ENCODE peak calls at places on chromosomes 11 and 22, in six cellular contexts. One of them, this sample, is unnamed.

GRCh38 chr11:36540998-36541397 is 26.8 kb upstream of the RAG1 start:
- DNase-seq in bronchial epithelial cell: peak; percentile 66
- DNase-seq in K562: peak; percentile 25
- DNase-seq in AG09309: peak; percentile 2
- DNase-seq in fibroblast of mammary gland: peak; percentile 73
- DNase-seq in HCT116: peak; percentile 38
- DNase-seq in this sample: peak; percentile 51

GRCh38 chr11:118415739-118416068 is 14.3 kb downstream of the ATP5MG start:
- DNase-seq in AG09309: peak; percentile 95
- DNase-seq in HCT116: peak; percentile 33
- DNase-seq in fibroblast of mammary gland: peak; percentile 94
- DNase-seq in K562: peak; percentile 88
- DNase-seq in bronchial epithelial cell: peak; percentile 75
- DNase-seq in this sample: no peak

GRCh38 chr22:27213291-27213690 is 555.9 kb downstream of the MIAT start:
- DNase-seq in fibroblast of mammary gland: no peak
- DNase-seq in HCT116: no peak
- DNase-seq in K562: no peak
- DNase-seq in bronchial epithelial cell: no peak
- DNase-seq in AG09309: no peak
- DNase-seq in this sample: no peak

GRCh38 chr11:83639995-83640758 is 354.0 kb upstream of the CCDC90B start:
- DNase-seq in K562: no peak
- DNase-seq in bronchial epithelial cell: no peak
- DNase-seq in AG09309: no peak
- DNase-seq in fibroblast of mammary gland: no peak
- DNase-seq in HCT116: no peak
- DNase-seq in this sample: no peak

GRCh38 chr22:35894937-35895708 is 133.5 kb downstream of the RBFOX2 start:
- DNase-seq in HCT116: no peak
- DNase-seq in K562: no peak
- DNase-seq in AG09309: peak; percentile 88
- DNase-seq in fibroblast of mammary gland: peak; percentile 79
- DNase-seq in bronchial epithelial cell: peak; percentile 97
- DNase-seq in this sample: no peak

GRCh38 chr11:112759418-112759817 is 201.8 kb upstream of the NCAM1 start:
- DNase-seq in AG09309: no peak
- DNase-seq in K562: no peak
- DNase-seq in HCT116: no peak
- DNase-seq in bronchial epithelial cell: no peak
- DNase-seq in fibroblast of mammary gland: no peak
- DNase-seq in this sample: no peak

GRCh38 chr11:69887841-69888670 is 68.8 kb upstream of the FGF3 start:
- DNase-seq in fibroblast of mammary gland: no peak
- DNase-seq in AG09309: no peak
- DNase-seq in HCT116: no peak
- DNase-seq in K562: no peak
- DNase-seq in bronchial epithelial cell: no peak
- DNase-seq in this sample: no peak

GRCh38 chr11:105282658-105283057 is 143.1 kb upstream of the CARD18 start:
- DNase-seq in HCT116: no peak
- DNase-seq in K562: no peak
- DNase-seq in AG09309: no peak
- DNase-seq in fibroblast of mammary gland: peak; percentile 33
- DNase-seq in bronchial epithelial cell: no peak
- DNase-seq in this sample: no peak

GRCh38 chr11:87851234-87851633 is 324.0 kb downstream of the RAB38 start:
- DNase-seq in bronchial epithelial cell: peak; percentile 85
- DNase-seq in HCT116: no peak
- DNase-seq in K562: no peak
- DNase-seq in AG09309: peak; percentile 8
- DNase-seq in fibroblast of mammary gland: peak; percentile 11
- DNase-seq in this sample: no peak

GRCh38 chr22:29216873-29217666 is 11.4 kb downstream of the EMID1 start:
- DNase-seq in AG09309: peak; percentile 42
- DNase-seq in K562: no peak
- DNase-seq in HCT116: no peak
- DNase-seq in fibroblast of mammary gland: no peak
- DNase-seq in bronchial epithelial cell: peak; percentile 29
- DNase-seq in this sample: no peak

DNA sequence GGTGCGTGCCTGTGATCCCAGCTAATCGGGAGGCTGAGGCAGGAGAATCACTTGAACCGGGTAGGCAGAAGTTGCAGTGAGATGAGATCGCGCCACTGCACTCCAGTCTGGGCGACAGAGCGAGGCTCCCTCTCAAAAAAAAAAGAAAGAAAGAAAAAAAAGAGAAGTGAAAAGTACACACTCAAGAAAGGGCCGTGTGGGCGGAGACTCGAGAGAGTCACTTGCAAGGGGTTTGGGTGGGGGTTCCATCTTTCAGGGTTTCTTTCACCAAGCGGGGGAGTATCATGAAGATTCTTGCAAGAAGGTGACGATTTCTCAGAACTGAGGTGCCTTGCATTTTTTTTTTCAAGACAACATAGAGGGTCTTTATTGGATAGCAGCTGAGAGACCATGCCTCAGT is 4.0 kb upstream of the IFITM5 start:
- DNase-seq in AG09309: no peak
- DNase-seq in K562: no peak
- DNase-seq in fibroblast of mammary gland: no peak
- DNase-seq in HCT116: no peak
- DNase-seq in bronchial epithelial cell: no peak
- DNase-seq in this sample: no peak
- H3K4me3 ChIP-seq in AG09309: no peak overlapping the region
- H3K4me3 ChIP-seq in K562: no peak overlapping the region
- H3K4me3 ChIP-seq in fibroblast of mammary gland: no peak overlapping the region
- H3K4me3 ChIP-seq in HCT116: no peak overlapping the region
- H3K4me3 ChIP-seq in bronchial epithelial cell: no peak overlapping the region
- H3K4me3 ChIP-seq in this sample: no peak overlapping the region

DNA sequence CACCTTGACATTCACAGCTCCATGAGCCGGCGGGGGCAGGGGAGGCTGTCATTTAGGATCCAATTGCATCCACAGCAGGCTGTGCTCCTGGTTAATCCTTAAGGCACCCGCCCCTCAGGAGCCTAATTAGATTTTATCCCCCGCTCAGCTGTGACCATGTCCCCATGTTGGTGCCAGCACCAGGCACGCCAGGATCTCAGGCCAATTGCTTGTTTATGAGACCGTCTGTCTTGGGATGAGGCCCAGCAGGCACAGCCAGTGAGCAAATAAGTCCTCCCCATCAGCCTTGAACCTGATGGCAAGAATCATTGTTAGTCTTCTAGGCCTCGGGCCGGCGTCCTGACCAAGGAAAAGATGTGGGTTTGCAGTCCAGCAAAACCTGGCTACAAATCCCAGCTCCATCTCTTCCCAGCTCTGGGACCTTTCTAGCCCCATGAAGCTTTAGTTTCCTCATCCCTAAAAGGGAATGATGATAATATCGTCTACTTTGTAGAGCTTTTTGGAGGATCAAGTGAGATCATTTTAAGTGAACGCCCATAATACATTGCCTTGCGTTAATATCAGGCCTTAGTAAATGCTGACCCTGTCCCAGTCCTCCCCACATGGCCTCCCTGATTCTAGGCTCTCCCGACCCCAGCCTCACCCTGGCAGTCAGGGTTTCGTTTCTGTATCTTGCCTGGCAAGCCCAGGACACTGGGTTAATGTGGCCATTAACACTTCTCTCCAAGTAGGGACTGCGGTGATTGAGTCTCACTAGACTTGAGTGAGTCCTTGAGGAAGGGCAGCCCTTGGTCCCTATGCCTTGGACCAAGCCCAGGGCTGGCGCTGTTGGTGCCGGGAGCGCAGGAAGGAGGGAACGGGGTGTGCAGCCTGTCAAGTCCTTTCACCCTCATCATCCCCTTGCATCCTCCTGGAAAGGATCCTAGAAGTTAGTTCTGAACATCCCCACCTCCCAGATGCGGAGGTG is 57.1 kb downstream of the TP53I11 start:
- DNase-seq in HCT116: no peak
- DNase-seq in K562: no peak
- DNase-seq in fibroblast of mammary gland: no peak
- DNase-seq in AG09309: no peak
- DNase-seq in bronchial epithelial cell: no peak
- DNase-seq in this sample: no peak
- H3K4me3 ChIP-seq in HCT116: no peak overlapping the region
- H3K4me3 ChIP-seq in K562: no peak overlapping the region
- H3K4me3 ChIP-seq in fibroblast of mammary gland: no peak overlapping the region
- H3K4me3 ChIP-seq in AG09309: no peak overlapping the region
- H3K4me3 ChIP-seq in bronchial epithelial cell: no peak overlapping the region
- H3K4me3 ChIP-seq in this sample: no peak overlapping the region

DNA sequence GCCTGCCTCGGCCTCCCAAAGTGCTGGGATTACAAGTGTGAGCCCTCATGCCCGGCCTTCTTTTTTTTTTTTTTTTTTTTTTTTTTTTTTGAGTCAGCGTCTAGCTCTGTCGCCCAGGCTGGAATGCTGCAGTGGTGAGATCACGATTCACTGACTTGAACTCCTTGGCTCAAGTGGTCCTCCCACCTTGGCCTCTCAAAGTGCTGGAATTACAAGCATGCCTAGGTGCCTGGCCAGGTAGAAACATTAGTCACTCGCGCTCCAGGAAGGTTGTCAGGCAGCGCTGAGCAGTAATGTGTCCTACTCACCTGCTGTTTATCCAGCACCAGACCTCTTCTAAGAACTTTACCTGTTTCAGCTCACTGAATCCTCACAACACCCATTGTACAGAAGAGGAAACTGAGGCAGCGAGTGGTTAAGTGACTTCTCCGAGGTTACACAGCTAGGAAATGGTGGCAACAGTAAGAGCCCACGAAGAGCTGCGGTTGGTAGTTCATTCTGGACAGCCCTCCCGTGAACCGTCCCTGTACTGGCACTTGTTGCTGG is 496 bp upstream of the CST6 start:
- DNase-seq in fibroblast of mammary gland: peak; percentile 62
- DNase-seq in bronchial epithelial cell: peak; percentile 98
- DNase-seq in HCT116: peak; percentile 91
- DNase-seq in AG09309: no peak
- DNase-seq in K562: no peak
- DNase-seq in this sample: no peak
- H3K4me3 ChIP-seq in fibroblast of mammary gland: no peak overlapping the region
- H3K4me3 ChIP-seq in bronchial epithelial cell: no peak overlapping the region
- H3K4me3 ChIP-seq in HCT116: peak overlapping the region; percentile 44
- H3K4me3 ChIP-seq in AG09309: no peak overlapping the region
- H3K4me3 ChIP-seq in K562: no peak overlapping the region
- H3K4me3 ChIP-seq in this sample: no peak overlapping the region

GRCh38 chr11:47586456-47586855 is at the start of gene FAM180B:
- DNase-seq in fibroblast of mammary gland: no peak
- DNase-seq in bronchial epithelial cell: no peak
- DNase-seq in AG09309: no peak
- DNase-seq in K562: no peak
- DNase-seq in HCT116: no peak
- DNase-seq in this sample: no peak
- H3K4me3 ChIP-seq in fibroblast of mammary gland: no peak within 1 kb of the TSS
- H3K4me3 ChIP-seq in bronchial epithelial cell: no peak within 1 kb of the TSS
- H3K4me3 ChIP-seq in AG09309: no peak within 1 kb of the TSS
- H3K4me3 ChIP-seq in K562: no peak within 1 kb of the TSS
- H3K4me3 ChIP-seq in HCT116: no peak within 1 kb of the TSS
- H3K4me3 ChIP-seq in this sample: no peak within 1 kb of the TSS

DNA sequence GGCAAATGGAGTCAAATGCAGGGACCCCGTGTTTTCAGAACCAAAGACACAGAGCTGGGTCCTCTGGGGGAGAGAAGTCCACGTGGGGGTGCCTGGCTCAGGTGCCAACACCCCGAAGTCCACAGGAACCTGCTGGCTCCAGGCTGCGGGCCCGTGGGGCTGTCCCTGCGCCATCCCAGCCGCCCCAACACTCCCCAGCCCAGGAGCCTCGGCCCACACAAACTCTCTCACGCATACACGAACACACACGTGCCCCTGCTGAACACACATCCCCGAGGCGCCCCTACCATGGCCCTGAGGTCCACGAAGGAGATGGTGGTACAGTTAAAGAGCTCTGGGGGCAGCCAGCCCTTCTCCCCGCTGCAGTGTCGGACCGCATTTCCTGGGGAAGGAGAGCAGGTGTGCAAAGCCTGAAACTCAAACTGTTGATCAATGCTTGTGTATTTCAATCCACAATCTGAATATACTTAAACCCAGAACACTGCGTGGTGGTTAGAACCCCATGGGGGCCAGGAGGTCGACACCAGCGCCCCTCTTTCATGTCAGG is 54.7 kb downstream of the TRMU start:
- DNase-seq in AG09309: no peak
- DNase-seq in HCT116: no peak
- DNase-seq in K562: no peak
- DNase-seq in fibroblast of mammary gland: no peak
- DNase-seq in bronchial epithelial cell: no peak
- DNase-seq in this sample: no peak
- H3K4me3 ChIP-seq in AG09309: no peak overlapping the region
- H3K4me3 ChIP-seq in HCT116: no peak overlapping the region
- H3K4me3 ChIP-seq in K562: no peak overlapping the region
- H3K4me3 ChIP-seq in fibroblast of mammary gland: no peak overlapping the region
- H3K4me3 ChIP-seq in bronchial epithelial cell: no peak overlapping the region
- H3K4me3 ChIP-seq in this sample: no peak overlapping the region

GRCh38 chr11:10900686-10901415 is 43.0 kb upstream of the ZBED5 start:
- DNase-seq in HCT116: no peak
- DNase-seq in fibroblast of mammary gland: peak; percentile 79
- DNase-seq in bronchial epithelial cell: peak; percentile 81
- DNase-seq in AG09309: no peak
- DNase-seq in K562: peak; percentile 25
- DNase-seq in this sample: no peak
- H3K4me3 ChIP-seq in HCT116: no peak overlapping the region
- H3K4me3 ChIP-seq in fibroblast of mammary gland: no peak overlapping the region
- H3K4me3 ChIP-seq in bronchial epithelial cell: no peak overlapping the region
- H3K4me3 ChIP-seq in AG09309: no peak overlapping the region
- H3K4me3 ChIP-seq in K562: no peak overlapping the region
- H3K4me3 ChIP-seq in this sample: no peak overlapping the region

GRCh38 chr11:45662665-45663485 is 2.5 kb downstream of the CHST1 start:
- DNase-seq in AG09309: peak; percentile 71
- DNase-seq in K562: peak; percentile 63
- DNase-seq in fibroblast of mammary gland: peak; percentile 92
- DNase-seq in bronchial epithelial cell: peak; percentile 13
- DNase-seq in HCT116: no peak
- DNase-seq in this sample: no peak
- H3K4me3 ChIP-seq in AG09309: peak overlapping the region; percentile 6
- H3K4me3 ChIP-seq in K562: no peak overlapping the region
- H3K4me3 ChIP-seq in fibroblast of mammary gland: no peak overlapping the region
- H3K4me3 ChIP-seq in bronchial epithelial cell: no peak overlapping the region
- H3K4me3 ChIP-seq in HCT116: no peak overlapping the region
- H3K4me3 ChIP-seq in this sample: no peak overlapping the region

This sample was measured in Jurkat, Clone E6-1.